ENCODE peak calls at places on chromosomes 11 and 22, in ten cellular contexts. J is IMR-90, V is brain microvascular endothelial cell, F is PC-3, K is ovary, N is endothelial cell, X is nephron progenitor cell, R is A549, B is astrocyte of the spinal cord, P is colonic mucosa. U is an unnamed sample.

GRCh38 chr11:33984682-33985389 is 66.7 kb upstream of the CAPRIN1 start:
- DNase-seq in K (no peak), V (no peak), F (peak), B (no peak), R (no peak), J (no peak), X (no peak), P (no peak), N (no peak), U (no peak)

GRCh38 chr11:3223932-3224729 is 5.5 kb upstream of the MRGPRG start:
- DNase-seq in N (no peak), X (peak), F (no peak), J (no peak), V (no peak), P (no peak), R (no peak), K (peak), B (no peak), U (no peak)

GRCh38 chr11:45400594-45400993 is 114.5 kb upstream of the SYT13 start:
- DNase-seq in V (peak), P (no peak), N (no peak), X (no peak), F (peak), B (peak), J (peak), K (no peak), R (no peak), U (no peak)

GRCh38 chr11:130478204-130478701 is 29.8 kb downstream of the ADAMTS15 start:
- DNase-seq in V (peak), J (peak), F (peak), K (peak), X (peak), R (peak), B (peak), P (peak), N (no peak), U (no peak)

GRCh38 chr11:123083623-123084029 is 21.7 kb upstream of the HSPA8 start:
- DNase-seq in K (peak), N (peak), P (peak), J (peak), X (no peak), B (peak), V (peak), F (peak), R (peak), U (peak)

GRCh38 chr11:57903441-57904123 is 120.1 kb upstream of the OR9Q1 start:
- DNase-seq in J (peak), B (no peak), V (no peak), P (peak), N (no peak), X (no peak), K (no peak), R (peak), F (peak), U (no peak)

GRCh38 chr22:29190915-29191314 is 14.8 kb upstream of the EMID1 start:
- DNase-seq in X (no peak), K (no peak), F (no peak), R (no peak), J (no peak), B (no peak), N (no peak), V (no peak), P (no peak), U (no peak)

GRCh38 chr22:46052331-46052771 is 75.4 kb upstream of the WNT7B start:
- DNase-seq in R (no peak), J (no peak), K (peak), N (no peak), P (no peak), B (peak), F (no peak), X (no peak), V (no peak), U (no peak)

GRCh38 chr11:69909561-69910518 is 90.6 kb upstream of the FGF3 start:
- DNase-seq in X (peak), F (peak), P (no peak), J (no peak), K (no peak), R (no peak), N (peak), B (peak), V (no peak), U (peak)

GRCh38 chr11:46560300-46561025 is 33.4 kb downstream of the AMBRA1 start:
- DNase-seq in X (no peak), F (no peak), B (peak), P (peak), R (no peak), N (no peak), V (no peak), K (no peak), J (peak), U (no peak)

GRCh38 chr22:27997538-27997937 is 78.5 kb upstream of the PITPNB start:
- DNase-seq in J (peak), B (peak), R (no peak), V (peak), K (no peak), P (no peak), X (no peak), N (no peak), F (no peak), U (no peak)

GRCh38 chr11:116776522-116776984 is 3.8 kb upstream of the BUD13 start:
- DNase-seq in N (no peak), J (no peak), F (no peak), K (no peak), P (no peak), B (no peak), R (no peak), X (no peak), V (no peak), U (no peak)

GRCh38 chr11:74611369-74611861 is 19.0 kb downstream of the POLD3 start:
- DNase-seq in P (no peak), K (no peak), B (peak), X (no peak), N (no peak), R (peak), J (peak), F (peak), V (no peak), U (no peak)

GRCh38 chr11:102664001-102664752 is 39.0 kb upstream of the MMP20 start:
- DNase-seq in K (no peak), X (no peak), N (peak), P (no peak), R (peak), J (no peak), V (no peak), B (no peak), F (peak), U (no peak)

GRCh38 chr22:29393019-29393608 is 4.7 kb upstream of the AP1B1 start:
- DNase-seq in V (no peak), P (no peak), N (no peak), J (no peak), X (no peak), F (no peak), B (no peak), R (no peak), K (no peak), U (no peak)

GRCh38 chr11:20873054-20873453 is 203.7 kb downstream of the NELL1 start:
- DNase-seq in N (peak), J (no peak), R (peak), V (no peak), F (peak), B (no peak), X (peak), P (no peak), K (no peak), U (no peak)

GRCh38 chr11:35344990-35345655 is 74.2 kb downstream of the SLC1A2 start:
- DNase-seq in B (no peak), V (no peak), K (no peak), N (no peak), X (no peak), R (no peak), P (no peak), F (no peak), J (no peak), U (peak)

DNA sequence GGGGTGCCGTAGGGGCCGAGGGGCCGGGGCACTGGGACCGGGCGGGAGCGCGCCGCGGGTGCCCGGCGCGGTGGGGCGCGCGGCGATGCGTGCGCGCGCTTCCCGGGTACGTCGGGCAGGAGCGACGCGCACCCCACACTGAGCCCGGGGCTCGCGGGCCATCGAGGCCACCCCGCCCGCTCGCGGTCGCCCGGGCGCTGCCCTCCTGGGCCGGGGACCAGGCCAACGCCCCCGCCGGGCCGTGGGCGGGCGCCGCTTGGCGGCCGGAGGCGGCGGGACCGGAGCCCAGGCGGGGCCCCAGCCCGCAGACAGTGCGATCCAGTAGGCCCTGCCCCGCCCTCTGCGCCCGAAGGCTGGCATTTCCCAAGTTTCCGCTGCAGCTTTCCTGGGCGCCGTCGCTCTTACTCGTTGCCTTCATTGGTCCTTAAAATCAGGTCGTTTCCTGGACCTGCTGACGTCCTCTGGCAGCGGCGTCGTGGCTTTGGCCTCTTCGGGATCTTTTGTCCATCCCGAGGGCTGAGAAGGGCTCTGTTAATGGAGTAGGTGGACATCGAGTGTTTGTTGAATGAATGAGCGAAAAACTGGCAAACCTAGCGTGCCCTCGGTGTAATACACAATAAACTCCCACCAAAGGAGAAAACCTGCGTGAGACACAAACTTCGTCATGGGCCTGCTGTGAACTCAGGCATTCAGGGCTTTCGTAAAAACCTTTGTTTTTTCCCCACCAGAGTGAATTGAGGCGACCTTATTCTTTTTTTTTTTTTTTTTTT is 638 bp downstream of the PARVA start:
- DNase-seq in N (peak), V (peak), X (peak), R (peak), J (peak), B (peak), P (peak), F (peak), K (peak), U (no peak)
- TF ChIP-seq CTCF in N (no peak), V (no peak), X (no peak), R (peak), J (peak), B (peak), P (no peak), F (no peak), K (peak), U (no peak)

DNA sequence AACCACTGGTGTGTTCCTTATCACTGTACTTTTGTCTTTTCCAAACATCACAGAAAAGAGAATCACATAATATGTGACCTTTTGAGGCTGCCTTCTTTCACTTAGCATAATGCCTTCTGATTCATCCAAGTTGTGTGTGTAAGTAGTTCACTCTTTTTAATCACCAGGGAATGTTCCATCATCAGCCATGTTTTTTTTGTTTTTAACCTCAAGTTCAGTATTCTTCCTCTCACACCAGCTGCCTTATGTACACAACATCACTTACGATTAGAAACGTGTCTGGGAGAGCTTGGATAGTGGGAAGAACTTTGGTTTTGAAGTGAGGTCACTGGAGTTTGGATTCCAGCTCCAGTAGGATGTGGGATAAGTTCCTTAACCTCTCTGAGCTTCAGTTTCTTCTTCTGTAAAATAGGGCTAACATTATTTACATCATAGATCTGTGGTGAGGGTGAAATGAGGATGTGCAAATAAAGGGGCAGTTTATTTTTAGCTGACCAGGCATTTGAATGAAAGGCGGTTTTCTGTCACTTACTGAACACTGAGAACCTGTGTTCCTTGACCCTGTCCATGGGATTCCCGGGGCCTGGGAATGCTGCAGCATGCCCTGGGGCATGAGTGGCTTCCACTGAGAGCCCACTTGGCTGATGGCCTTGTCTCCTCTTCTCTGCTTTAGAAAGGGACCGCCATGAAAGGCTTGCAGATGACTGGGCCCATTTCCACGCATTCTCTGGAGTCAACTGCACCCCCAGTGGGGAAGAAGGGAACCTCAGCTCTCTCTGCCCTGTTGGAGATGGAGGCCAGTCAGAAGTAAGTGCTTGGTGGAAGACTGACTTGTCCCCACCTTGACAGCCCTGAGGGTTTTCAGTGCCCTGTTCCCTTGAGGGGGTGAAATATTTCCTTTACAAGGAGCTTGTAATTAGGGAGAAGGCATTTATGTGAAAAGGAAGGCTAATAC is 92.6 kb downstream of the DEPDC5 start:
- DNase-seq in V (peak), B (peak), X (no peak), F (no peak), P (no peak), N (no peak), K (no peak), R (peak), J (peak), U (no peak)
- TF ChIP-seq CTCF in V (peak), B (peak), X (no peak), F (peak), P (no peak), N (peak), K (no peak), R (no peak), J (peak), U (peak)

GRCh38 chr11:62592216-62592815 is 993 bp upstream of the TUT1 start:
- DNase-seq in B (no peak), J (no peak), N (no peak), V (no peak), X (no peak), F (no peak), P (no peak), R (no peak), K (no peak), U (no peak)

GRCh38 chr11:62593434-62594044 is 2.2 kb upstream of the TUT1 start:
- DNase-seq in R (peak), B (peak), P (peak), F (peak), V (peak), J (peak), X (peak), K (peak), N (peak), U (peak)

GRCh38 chr11:62592989-62593421 is 1.7 kb upstream of the TUT1 start:
- DNase-seq in V (no peak), R (no peak), B (no peak), K (no peak), P (no peak), N (no peak), X (no peak), F (no peak), J (no peak), U (no peak)

GRCh38 chr11:62588966-62589637 is 2.2 kb downstream of the TUT1 start:
- DNase-seq in X (no peak), K (no peak), V (peak), N (no peak), B (no peak), P (no peak), R (no peak), F (peak), J (no peak), U (no peak)

GRCh38 chr11:62591448-62592215 is at the start of gene TUT1:
- DNase-seq in B (peak), K (peak), F (peak), V (peak), J (peak), R (peak), P (peak), X (peak), N (peak), U (peak)
- TF ChIP-seq CTCF in B (no peak), K (no peak), F (no peak), V (no peak), J (no peak), R (no peak), P (no peak), X (no peak), N (no peak), U (peak)

DNA sequence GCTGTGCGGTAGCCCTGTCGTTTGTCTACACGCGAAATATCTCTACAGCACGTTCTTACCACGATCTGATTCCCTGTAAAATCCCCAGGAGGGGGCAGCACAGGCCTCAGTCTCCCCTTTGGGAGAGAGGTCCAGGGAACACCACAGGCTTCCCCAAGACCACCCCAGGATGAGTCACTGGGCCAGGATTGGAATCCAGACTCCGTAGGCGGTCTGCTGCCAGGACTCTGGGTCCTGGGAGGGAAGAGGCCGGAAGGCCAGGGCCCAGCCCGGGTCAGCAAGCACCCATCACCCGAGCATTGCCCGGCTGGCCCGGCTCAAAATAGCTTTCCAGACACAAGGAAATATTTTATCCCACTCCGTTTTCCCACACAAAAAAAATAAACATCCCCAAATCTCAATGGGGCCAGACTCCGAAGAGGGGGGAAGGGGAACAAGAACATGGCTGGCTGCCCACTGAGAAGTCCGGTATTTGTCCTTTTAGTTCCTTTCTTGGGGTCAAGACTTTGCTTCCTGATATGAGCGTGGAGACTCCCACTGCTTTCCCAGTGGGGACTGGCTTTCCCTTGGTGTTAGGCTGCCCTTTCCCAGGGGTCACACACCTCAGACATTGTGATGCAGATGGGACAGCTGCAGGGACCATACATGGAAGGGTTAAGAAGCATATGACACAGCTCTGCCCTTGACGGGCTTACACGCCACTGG is 91.3 kb downstream of the LRRC32 start:
- DNase-seq in K (peak), V (no peak), B (peak), P (no peak), X (no peak), R (no peak), F (no peak), N (no peak), J (no peak), U (no peak)
- TF ChIP-seq CTCF in K (peak), V (peak), B (peak), P (no peak), X (no peak), R (no peak), F (peak), N (no peak), J (peak), U (no peak)

GRCh38 chr22:30767656-30768055 is 73.0 kb downstream of the OSBP2 start:
- DNase-seq in J (no peak), F (no peak), V (no peak), P (peak), X (peak), N (no peak), B (no peak), K (no peak), R (no peak), U (no peak)

GRCh38 chr22:30763815-30764686 is 69.4 kb downstream of the OSBP2 start:
- DNase-seq in F (peak), K (peak), B (peak), V (peak), P (peak), J (peak), X (peak), R (peak), N (peak), U (no peak)
- TF ChIP-seq CTCF in F (peak), K (no peak), B (peak), V (peak), P (peak), J (peak), X (peak), R (peak), N (peak), U (peak)

DNA sequence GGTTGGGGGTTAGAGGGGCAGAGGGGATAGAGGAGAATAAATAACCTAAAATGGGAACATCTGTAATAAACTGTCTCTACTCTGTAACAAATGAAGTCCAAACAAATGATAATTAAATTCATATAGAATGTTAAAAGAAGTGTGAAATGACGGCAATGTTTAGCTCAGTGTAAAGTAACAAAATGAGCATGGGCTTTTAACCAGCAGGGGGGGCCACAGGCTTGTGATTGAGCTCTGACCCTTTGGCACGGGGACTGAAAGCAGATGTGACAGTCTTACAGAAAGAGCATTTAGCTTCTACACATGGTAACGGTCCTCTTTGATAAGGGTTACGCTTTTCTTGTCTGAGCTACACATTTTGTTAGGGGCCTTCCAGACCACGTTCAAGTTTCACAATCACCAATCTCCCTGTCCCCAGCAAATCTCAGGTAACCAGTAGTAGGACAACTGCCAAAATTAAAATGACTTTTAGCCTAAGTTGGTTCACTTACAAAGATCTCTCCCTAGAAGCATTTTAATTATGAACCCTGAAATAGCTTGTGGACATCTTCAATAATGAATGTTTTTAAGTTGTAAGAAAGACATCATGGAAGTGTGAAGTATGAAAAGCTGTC is 262.5 kb downstream of the DCDC1 start:
- DNase-seq in J (peak), R (peak), X (peak), V (peak), N (peak), B (peak), F (peak), P (peak), K (peak), U (no peak)
- TF ChIP-seq CTCF in J (peak), R (peak), X (peak), V (peak), N (peak), B (peak), F (peak), P (peak), K (no peak), U (peak)

GRCh38 chr22:19842386-19843106 is 12.1 kb downstream of the GNB1L start:
- DNase-seq in X (no peak), K (no peak), J (no peak), F (no peak), N (no peak), R (no peak), V (no peak), B (no peak), P (no peak), U (no peak)

GRCh38 chr22:19840955-19841640 is 13.6 kb downstream of the GNB1L start:
- DNase-seq in P (no peak), N (no peak), V (no peak), F (no peak), X (no peak), B (no peak), K (no peak), J (no peak), R (no peak), U (no peak)

GRCh38 chr22:19840059-19840458 is 14.6 kb downstream of the GNB1L start:
- DNase-seq in F (no peak), V (no peak), K (no peak), J (no peak), B (no peak), N (no peak), X (no peak), R (no peak), P (no peak), U (no peak)

GRCh38 chr22:19843107-19843856 is 11.4 kb downstream of the GNB1L start:
- DNase-seq in N (no peak), R (no peak), B (no peak), P (peak), J (no peak), F (no peak), K (no peak), V (no peak), X (no peak), U (no peak)

GRCh38 chr22:19841641-19842385 is 12.9 kb downstream of the GNB1L start:
- DNase-seq in K (no peak), X (no peak), V (no peak), N (no peak), J (no peak), P (no peak), F (no peak), R (no peak), B (no peak), U (no peak)
- TF ChIP-seq CTCF in K (no peak), X (no peak), V (no peak), N (no peak), J (no peak), P (no peak), F (no peak), R (no peak), B (no peak), U (no peak)